ENCODE peak calls at places on chromosomes 1 and 21, in eight cellular contexts. Z is Peyer's patch, H is cardiac muscle cell, J is adrenal gland, D is lower lobe of right lung, R is right atrium auricular region, S is transverse colon, W is AG10803. V is an unnamed sample.

GRCh38 chr1:18288609-18289219 is 181.1 kb downstream of the IGSF21 start:
- DNase-seq in Z (no peak), H (no peak), J (no peak), D (no peak), R (no peak), S (no peak), W (no peak), V (no peak)

GRCh38 chr21:35438643-35439404 is 389.7 kb upstream of the RUNX1 start:
- DNase-seq in Z (no peak), H (no peak), J (no peak), D (no peak), R (no peak), S (peak), W (no peak), V (no peak)

GRCh38 chr1:220748091-220748934 is at the start of gene MTARC2:
- DNase-seq in Z (peak), H (peak), J (peak), D (peak), R (peak), S (peak), W (peak), V (peak)

GRCh38 chr1:84569216-84569615 is 5.0 kb downstream of the CTBS start:
- DNase-seq in Z (no peak), H (no peak), J (no peak), D (no peak), R (no peak), S (no peak), W (no peak), V (no peak)

GRCh38 chr1:91053630-91054029 is 31.8 kb upstream of the ZNF644 start:
- DNase-seq in Z (no peak), H (no peak), J (no peak), D (no peak), R (no peak), S (no peak), W (no peak), V (no peak)

GRCh38 chr1:89563957-89564604 is 39.5 kb downstream of the LRRC8B start:
- DNase-seq in Z (no peak), H (no peak), J (no peak), D (no peak), R (no peak), S (no peak), W (peak), V (no peak)

GRCh38 chr21:46189213-46189958 is 5.1 kb upstream of the SPATC1L start:
- DNase-seq in Z (no peak), H (no peak), J (peak), D (no peak), R (peak), S (no peak), W (peak), V (no peak)

GRCh38 chr1:231163831-231164427 is 2.1 kb downstream of the TRIM67 start:
- DNase-seq in Z (no peak), H (no peak), J (no peak), D (no peak), R (no peak), S (no peak), W (no peak), V (no peak)

GRCh38 chr21:26813426-26813998 is 31.7 kb downstream of the ADAMTS1 start:
- DNase-seq in Z (no peak), H (no peak), J (no peak), D (no peak), R (no peak), S (no peak), W (no peak), V (no peak)

GRCh38 chr1:198265073-198265661 is 108.4 kb downstream of the NEK7 start:
- DNase-seq in Z (no peak), H (peak), J (no peak), D (no peak), R (no peak), S (no peak), W (peak), V (no peak)

GRCh38 chr21:27519357-27519756 is 552.5 kb upstream of the ADAMTS5 start:
- DNase-seq in Z (no peak), H (no peak), J (no peak), D (no peak), R (no peak), S (no peak), W (peak), V (no peak)

GRCh38 chr1:221756830-221757551 is 15.1 kb upstream of the DUSP10 start:
- DNase-seq in Z (no peak), H (no peak), J (no peak), D (no peak), R (no peak), S (no peak), W (no peak), V (no peak)

GRCh38 chr1:24952413-24952841 is 22.4 kb upstream of the RUNX3 start:
- DNase-seq in Z (peak), H (no peak), J (no peak), D (no peak), R (no peak), S (no peak), W (no peak), V (no peak)

GRCh38 chr21:35016517-35017188 is 32.4 kb downstream of the RUNX1 start:
- DNase-seq in Z (no peak), H (no peak), J (no peak), D (no peak), R (no peak), S (no peak), W (no peak), V (no peak)

GRCh38 chr21:35329940-35330670 is 281.0 kb upstream of the RUNX1 start:
- DNase-seq in Z (no peak), H (no peak), J (no peak), D (no peak), R (no peak), S (no peak), W (no peak), V (no peak)

GRCh38 chr21:30340714-30341573 is 3.5 kb upstream of the KRTAP27-1 start:
- DNase-seq in Z (no peak), H (peak), J (peak), D (peak), R (no peak), S (peak), W (peak), V (no peak)

GRCh38 chr1:200029035-200029623 is 1.6 kb downstream of the NR5A2 start:
- DNase-seq in Z (peak), H (peak), J (no peak), D (no peak), R (no peak), S (peak), W (no peak), V (no peak)

GRCh38 chr1:6489799-6490180 is 1.7 kb downstream of the PLEKHG5 start:
- DNase-seq in Z (peak), H (peak), J (peak), D (peak), R (peak), S (peak), W (peak), V (peak)

GRCh38 chr1:121483961-121484424 is 299.2 kb downstream of the SRGAP2C start:
- DNase-seq in Z (no peak), H (no peak), J (no peak), D (no peak), R (no peak), S (no peak), W (peak), V (no peak)

GRCh38 chr1:160607051-160608032 is 28.0 kb upstream of the CD84 start:
- DNase-seq in Z (no peak), H (peak), J (peak), D (no peak), R (peak), S (peak), W (peak), V (no peak)

GRCh38 chr1:97870574-97870973 is 50.3 kb downstream of the DPYD start:
- DNase-seq in Z (no peak), H (no peak), J (no peak), D (no peak), R (no peak), S (no peak), W (no peak), V (no peak)

GRCh38 chr1:24892188-24893153 is 37.6 kb downstream of the RUNX3 start:
- DNase-seq in Z (peak), H (no peak), J (no peak), D (no peak), R (no peak), S (peak), W (no peak), V (no peak)

GRCh38 chr1:93905051-93905450 is 4.2 kb downstream of the GCLM start:
- DNase-seq in Z (no peak), H (no peak), J (no peak), D (no peak), R (no peak), S (no peak), W (no peak), V (no peak)

GRCh38 chr1:178538192-178538916 is 25.4 kb downstream of the TEX35 start:
- DNase-seq in Z (no peak), H (no peak), J (no peak), D (no peak), R (no peak), S (no peak), W (peak), V (no peak)

GRCh38 chr1:60612790-60613189 is 469.6 kb upstream of the NFIA start:
- DNase-seq in Z (no peak), H (no peak), J (no peak), D (no peak), R (no peak), S (no peak), W (no peak), V (no peak)

GRCh38 chr21:46091631-46092025 is 6.3 kb upstream of the COL6A2 start:
- DNase-seq in Z (peak), H (no peak), J (no peak), D (no peak), R (no peak), S (no peak), W (no peak), V (peak)

GRCh38 chr1:232307299-232307698 is 322.6 kb downstream of the SIPA1L2 start:
- DNase-seq in Z (no peak), H (no peak), J (no peak), D (no peak), R (no peak), S (no peak), W (no peak), V (no peak)

GRCh38 chr21:45001134-45002095 is 61.6 kb downstream of the SLX9 start:
- DNase-seq in Z (peak), H (no peak), J (peak), D (peak), R (no peak), S (peak), W (peak), V (peak)

GRCh38 chr21:31498985-31499384 is 154.9 kb upstream of the TIAM1 start:
- DNase-seq in Z (no peak), H (no peak), J (no peak), D (no peak), R (no peak), S (no peak), W (no peak), V (no peak)

GRCh38 chr1:55039342-55040082 is at the start of gene PCSK9:
- DNase-seq in Z (peak), H (peak), J (no peak), D (peak), R (no peak), S (no peak), W (no peak), V (no peak)

GRCh38 chr1:7469255-7469938 is 301.7 kb upstream of the VAMP3 start:
- DNase-seq in Z (no peak), H (no peak), J (peak), D (no peak), R (no peak), S (no peak), W (peak), V (no peak)

GRCh38 chr1:150008699-150009098 is 1.8 kb downstream of the OTUD7B start:
- DNase-seq in Z (no peak), H (no peak), J (no peak), D (no peak), R (no peak), S (no peak), W (no peak), V (no peak)

GRCh38 chr1:51612349-51612982 is 4.4 kb upstream of the OSBPL9 start:
- DNase-seq in Z (no peak), H (peak), J (no peak), D (no peak), R (no peak), S (no peak), W (peak), V (no peak)

GRCh38 chr1:37817481-37817880 is 9.5 kb upstream of the YRDC start:
- DNase-seq in Z (no peak), H (no peak), J (peak), D (no peak), R (no peak), S (no peak), W (no peak), V (no peak)

GRCh38 chr1:228781161-228781771 is 46.0 kb downstream of the RHOU start:
- DNase-seq in Z (no peak), H (peak), J (no peak), D (peak), R (no peak), S (no peak), W (peak), V (no peak)

GRCh38 chr21:18409579-18409978 is 6.0 kb upstream of the TMPRSS15 start:
- DNase-seq in Z (no peak), H (no peak), J (no peak), D (no peak), R (no peak), S (no peak), W (no peak), V (no peak)
- TF ChIP-seq CTCF in Z (no peak), H (no peak), J (no peak), D (no peak), R (no peak), S (no peak), W (no peak), V (no peak)

GRCh38 chr1:156497078-156497742 is 3.4 kb downstream of the MEF2D start:
- DNase-seq in Z (no peak), H (no peak), J (peak), D (no peak), R (no peak), S (peak), W (no peak), V (peak)
- H3K4me3 ChIP-seq in Z (peak), H (no peak), J (no peak), D (peak), R (no peak), S (no peak), W (peak), V (peak)

GRCh38 chr1:194466706-194467105 is 1280.3 kb upstream of the B3GALT2 start:
- DNase-seq in Z (no peak), H (peak), J (no peak), D (no peak), R (no peak), S (no peak), W (no peak), V (no peak)
- TF ChIP-seq CTCF in Z (no peak), H (peak), J (no peak), D (no peak), R (no peak), S (no peak), W (no peak), V (no peak)

GRCh38 chr21:37412603-37413360 is 46.2 kb downstream of the DYRK1A start:
- DNase-seq in Z (no peak), H (no peak), J (no peak), D (no peak), R (no peak), S (no peak), W (peak), V (no peak)

GRCh38 chr21:37410639-37411038 is 44.1 kb downstream of the DYRK1A start:
- DNase-seq in Z (no peak), H (no peak), J (no peak), D (no peak), R (no peak), S (no peak), W (no peak), V (no peak)

GRCh38 chr21:37408464-37409193 is 42.1 kb downstream of the DYRK1A start:
- DNase-seq in Z (no peak), H (no peak), J (no peak), D (no peak), R (no peak), S (no peak), W (no peak), V (no peak)

GRCh38 chr21:37405629-37406028 is 39.1 kb downstream of the DYRK1A start:
- DNase-seq in Z (no peak), H (no peak), J (no peak), D (no peak), R (no peak), S (no peak), W (no peak), V (no peak)

GRCh38 chr21:37407719-37408455 is 41.3 kb downstream of the DYRK1A start:
- DNase-seq in Z (no peak), H (no peak), J (no peak), D (no peak), R (no peak), S (no peak), W (peak), V (no peak)
- H3K4me3 ChIP-seq in Z (no peak), H (no peak), J (no peak), D (no peak), R (no peak), S (no peak), W (peak), V (peak)

GRCh38 chr1:111882537-111882936 is 106.9 kb downstream of the KCND3 start:
- DNase-seq in Z (no peak), H (no peak), J (no peak), D (no peak), R (no peak), S (no peak), W (no peak), V (no peak)

GRCh38 chr1:111887385-111887784 is 102.1 kb downstream of the KCND3 start:
- DNase-seq in Z (no peak), H (no peak), J (no peak), D (no peak), R (no peak), S (no peak), W (no peak), V (no peak)

GRCh38 chr1:111886741-111887140 is 102.7 kb downstream of the KCND3 start:
- DNase-seq in Z (no peak), H (no peak), J (no peak), D (no peak), R (no peak), S (no peak), W (no peak), V (no peak)

GRCh38 chr1:111882986-111883560 is 106.4 kb downstream of the KCND3 start:
- DNase-seq in Z (no peak), H (no peak), J (no peak), D (no peak), R (no peak), S (no peak), W (no peak), V (no peak)

GRCh38 chr1:111884772-111885443 is 104.6 kb downstream of the KCND3 start:
- DNase-seq in Z (no peak), H (no peak), J (no peak), D (no peak), R (no peak), S (no peak), W (no peak), V (no peak)
- TF ChIP-seq CTCF in Z (no peak), H (no peak), J (no peak), D (no peak), R (peak), S (no peak), W (no peak), V (no peak)

DNA sequence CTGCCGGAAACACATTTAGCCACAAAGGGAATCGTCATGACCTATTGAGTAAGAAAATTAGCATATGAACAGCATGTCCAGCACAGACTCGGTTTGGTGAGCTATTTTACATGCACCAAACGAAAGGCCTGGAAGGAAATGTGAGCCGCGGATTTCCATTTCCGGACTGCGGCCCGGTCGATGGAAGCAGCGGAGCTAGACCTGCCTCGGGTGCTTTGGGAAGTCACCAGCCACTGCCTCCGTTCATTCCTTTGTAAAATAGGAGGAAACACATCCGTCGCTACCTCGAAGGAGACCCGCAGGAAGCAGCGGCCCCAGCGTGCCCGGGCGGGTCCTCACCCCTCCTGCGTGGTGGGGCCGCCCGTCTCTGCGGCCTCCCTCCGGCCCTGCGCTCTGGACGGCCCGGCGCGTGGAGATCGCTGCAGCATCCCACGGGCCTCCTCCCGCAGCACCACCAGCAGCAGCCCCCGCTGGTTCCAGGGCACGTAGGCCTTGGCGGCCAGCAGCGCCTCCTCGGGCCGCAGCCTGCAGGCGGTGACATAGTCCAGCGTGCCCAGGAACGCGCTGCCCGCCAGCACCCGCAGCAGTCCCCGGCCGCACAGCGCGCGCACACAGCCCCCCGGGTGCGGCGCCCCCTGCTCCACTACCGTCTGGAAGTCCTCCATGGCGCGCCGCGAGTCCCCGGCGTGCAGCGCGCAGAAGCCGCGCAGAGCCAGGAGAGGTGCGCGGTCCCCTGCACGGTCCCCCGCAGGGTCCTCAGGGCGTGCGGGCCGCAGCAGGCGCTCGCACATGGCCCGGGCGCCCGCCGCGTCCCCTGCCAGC is 12.1 kb downstream of the TTC34 start:
- DNase-seq in Z (peak), H (no peak), J (no peak), D (peak), R (no peak), S (no peak), W (no peak), V (peak)
- H3K4me3 ChIP-seq in Z (no peak), H (no peak), J (no peak), D (no peak), R (no peak), S (no peak), W (no peak), V (no peak)

GRCh38 chr1:109193653-109194590 is 19.8 kb upstream of the SARS1 start:
- DNase-seq in Z (peak), H (no peak), J (peak), D (peak), R (no peak), S (peak), W (no peak), V (peak)
- TF ChIP-seq CTCF in Z (peak), H (peak), J (peak), D (peak), R (no peak), S (peak), W (peak), V (peak)

GRCh38 chr1:11134352-11135266 is 34.9 kb upstream of the EXOSC10 start:
- DNase-seq in Z (no peak), H (no peak), J (peak), D (no peak), R (no peak), S (no peak), W (peak), V (no peak)
- H3K4me3 ChIP-seq in Z (no peak), H (no peak), J (no peak), D (no peak), R (no peak), S (no peak), W (no peak), V (no peak)

GRCh38 chr1:217048104-217048707 is 325.0 kb upstream of the ESRRG start:
- DNase-seq in Z (no peak), H (no peak), J (no peak), D (no peak), R (no peak), S (no peak), W (no peak), V (no peak)
- TF ChIP-seq CTCF in Z (no peak), H (peak), J (no peak), D (no peak), R (no peak), S (no peak), W (no peak), V (no peak)

V was measured in psoas muscle.